ENCODE peak calls at places on chromosome 6, in seven cellular contexts. I is kidney; N is activated gamma-delta T cell treated with anti-CD3 and anti-CD28 coated beads, Interleukin-2, amount 50 U/mL, for 16 hours; D is AG09309; G is WTC11; M is effector memory CD4-positive, alpha-beta T cell; B is IMR-90. Y is an unnamed sample.

GRCh38 chr6:33716379-33716778 is 4.9 kb upstream of the UQCC2 start:
- DNase-seq in M (no peak), B (no peak), N (no peak), I (no peak), G (no peak), D (no peak), Y (no peak)

GRCh38 chr6:113006494-113006893 is 659.4 kb downstream of the RFPL4B start:
- DNase-seq in G (no peak), D (no peak), M (no peak), I (no peak), B (no peak), N (no peak), Y (no peak)

GRCh38 chr6:164109770-164110140 is 695.2 kb downstream of the QKI start:
- DNase-seq in N (no peak), G (peak), B (no peak), D (no peak), I (no peak), M (no peak), Y (no peak)

GRCh38 chr6:15389079-15389758 is 143.3 kb downstream of the JARID2 start:
- DNase-seq in G (no peak), I (no peak), M (no peak), N (no peak), D (no peak), B (peak), Y (no peak)

GRCh38 chr6:138514860-138515540 is 15.7 kb upstream of the NHSL1 start:
- DNase-seq in D (no peak), I (no peak), G (no peak), B (no peak), M (peak), N (no peak), Y (no peak)

GRCh38 chr6:1631251-1631650 is 21.5 kb downstream of the FOXC1 start:
- DNase-seq in N (no peak), G (no peak), B (no peak), I (no peak), D (no peak), M (no peak), Y (no peak)

GRCh38 chr6:6717008-6717763 is 128.7 kb downstream of the LY86 start:
- DNase-seq in N (no peak), M (no peak), I (no peak), B (no peak), G (no peak), D (no peak), Y (no peak)

GRCh38 chr6:108616544-108616943 is 55.8 kb downstream of the FOXO3 start:
- DNase-seq in G (no peak), B (peak), M (no peak), I (no peak), D (no peak), N (no peak), Y (no peak)

GRCh38 chr6:99282479-99283062 is 66.9 kb downstream of the FAXC start:
- DNase-seq in B (peak), M (no peak), I (no peak), D (no peak), G (no peak), N (no peak), Y (no peak)

GRCh38 chr6:116847234-116847633 is 18.4 kb upstream of the GPRC6A start:
- DNase-seq in B (peak), N (no peak), M (no peak), G (no peak), D (peak), I (no peak), Y (no peak)

GRCh38 chr6:46220351-46221220 is 49.8 kb upstream of the ENPP5 start:
- DNase-seq in G (no peak), N (no peak), M (no peak), I (no peak), B (no peak), D (no peak), Y (no peak)

GRCh38 chr6:39100358-39100757 is 14.6 kb downstream of the SAYSD1 start:
- DNase-seq in I (no peak), G (no peak), N (no peak), M (no peak), D (no peak), B (no peak), Y (no peak)

GRCh38 chr6:156774872-156775405 is 2.2 kb upstream of the ARID1B start:
- DNase-seq in D (no peak), N (no peak), I (no peak), M (no peak), G (no peak), B (no peak), Y (no peak)

GRCh38 chr6:39558791-39559190 is 166.4 kb downstream of the KIF6 start:
- DNase-seq in D (no peak), N (no peak), B (no peak), G (no peak), M (no peak), I (no peak), Y (no peak)

GRCh38 chr6:147040041-147040440 is 164.2 kb upstream of the STXBP5 start:
- DNase-seq in M (no peak), I (no peak), G (no peak), N (no peak), D (peak), B (peak), Y (no peak)

GRCh38 chr6:46528956-46529750 is 37.9 kb upstream of the RCAN2 start:
- DNase-seq in G (no peak), M (no peak), B (no peak), D (no peak), I (no peak), N (no peak), Y (no peak)

GRCh38 chr6:67121115-67121514 is 1414.1 kb upstream of the EYS start:
- DNase-seq in B (no peak), G (no peak), M (no peak), N (no peak), D (no peak), I (no peak), Y (no peak)

GRCh38 chr6:15744824-15745402 is 82.1 kb upstream of the DTNBP1 start:
- DNase-seq in M (no peak), D (no peak), N (no peak), B (no peak), G (no peak), I (no peak), Y (no peak)

GRCh38 chr6:8749449-8749848 is 314.1 kb upstream of the SLC35B3 start:
- DNase-seq in B (no peak), N (no peak), M (no peak), I (no peak), G (no peak), D (no peak), Y (no peak)

GRCh38 chr6:35243386-35243958 is 16.1 kb upstream of the ZNF76 start:
- DNase-seq in N (no peak), I (no peak), G (no peak), D (no peak), M (no peak), B (no peak), Y (no peak)

GRCh38 chr6:16276991-16277981 is 38.9 kb downstream of the GMPR start:
- DNase-seq in G (peak), I (no peak), M (no peak), D (peak), N (no peak), B (peak), Y (no peak)

GRCh38 chr6:105896821-105897095 is 189.4 kb upstream of the PRDM1 start:
- DNase-seq in B (no peak), I (no peak), N (no peak), D (no peak), M (no peak), G (no peak), Y (no peak)

GRCh38 chr6:155315516-155315871 is 1.2 kb upstream of the TFB1M start:
- DNase-seq in B (no peak), N (no peak), G (no peak), D (no peak), M (no peak), I (no peak), Y (no peak)

GRCh38 chr6:18823782-18824386 is 436.7 kb downstream of the RNF144B start:
- DNase-seq in D (no peak), G (peak), I (no peak), B (peak), N (no peak), M (no peak), Y (no peak)

GRCh38 chr6:34391023-34391485 is 1.4 kb downstream of the NUDT3 start:
- DNase-seq in D (peak), M (no peak), I (no peak), B (peak), G (no peak), N (no peak), Y (no peak)

GRCh38 chr6:81366970-81367369 is 385.5 kb downstream of the TENT5A start:
- DNase-seq in B (no peak), G (no peak), M (no peak), D (no peak), I (no peak), N (no peak), Y (no peak)

GRCh38 chr6:25851961-25852360 is 20.1 kb upstream of the SLC17A1 start:
- DNase-seq in G (no peak), M (no peak), B (no peak), D (no peak), I (no peak), N (no peak), Y (no peak)

GRCh38 chr6:50098306-50098705 is 48.6 kb upstream of the DEFB112 start:
- DNase-seq in M (no peak), B (no peak), I (no peak), N (no peak), D (no peak), G (no peak), Y (no peak)

GRCh38 chr6:19796452-19796851 is 40.7 kb upstream of the ID4 start:
- DNase-seq in M (no peak), I (no peak), D (no peak), B (no peak), N (no peak), G (no peak), Y (no peak)

GRCh38 chr6:89584539-89584938 is 54.0 kb downstream of the LYRM2 start:
- DNase-seq in N (no peak), M (no peak), B (no peak), G (no peak), I (no peak), D (no peak), Y (no peak)

Y was measured in effector CD4-positive, alpha-beta T cell.